ENCODE peak calls at places on chromosomes 3 and 15, in six cellular contexts. One of them, this sample, is unnamed.

GRCh38 chr15:31024979-31025378 is 33.6 kb upstream of the MTMR10 start:
- DNase-seq in pancreas: no peak
- DNase-seq in PC-9: no peak
- DNase-seq in psoas muscle: no peak
- DNase-seq in effector memory CD4-positive, alpha-beta T cell: no peak
- DNase-seq in foreskin fibroblast: peak
- DNase-seq in this sample: no peak

GRCh38 chr3:44685128-44685800 is 27.2 kb upstream of the ZNF502 start:
- DNase-seq in pancreas: peak
- DNase-seq in PC-9: peak
- DNase-seq in psoas muscle: peak
- DNase-seq in effector memory CD4-positive, alpha-beta T cell: no peak
- DNase-seq in foreskin fibroblast: peak
- DNase-seq in this sample: peak

GRCh38 chr3:126130081-126130855 is 46.3 kb upstream of the SLC41A3 start:
- DNase-seq in pancreas: no peak
- DNase-seq in PC-9: peak
- DNase-seq in psoas muscle: peak
- DNase-seq in effector memory CD4-positive, alpha-beta T cell: no peak
- DNase-seq in foreskin fibroblast: no peak
- DNase-seq in this sample: no peak

GRCh38 chr3:126344380-126345041 is 12.7 kb downstream of the KLF15 start:
- DNase-seq in pancreas: no peak
- DNase-seq in PC-9: no peak
- DNase-seq in psoas muscle: peak
- DNase-seq in effector memory CD4-positive, alpha-beta T cell: no peak
- DNase-seq in foreskin fibroblast: no peak
- DNase-seq in this sample: peak

GRCh38 chr3:133490468-133491351 is 82.8 kb upstream of the CDV3 start:
- DNase-seq in pancreas: no peak
- DNase-seq in PC-9: no peak
- DNase-seq in psoas muscle: no peak
- DNase-seq in effector memory CD4-positive, alpha-beta T cell: peak
- DNase-seq in foreskin fibroblast: no peak
- DNase-seq in this sample: peak

GRCh38 chr3:100697723-100698285 is 11.5 kb upstream of the TFG start:
- DNase-seq in pancreas: no peak
- DNase-seq in PC-9: no peak
- DNase-seq in psoas muscle: no peak
- DNase-seq in effector memory CD4-positive, alpha-beta T cell: no peak
- DNase-seq in foreskin fibroblast: no peak
- DNase-seq in this sample: no peak

GRCh38 chr15:78308422-78309021 is 9.1 kb upstream of the SKIC8 start:
- DNase-seq in pancreas: no peak
- DNase-seq in PC-9: peak
- DNase-seq in psoas muscle: peak
- DNase-seq in effector memory CD4-positive, alpha-beta T cell: peak
- DNase-seq in foreskin fibroblast: peak
- DNase-seq in this sample: peak

GRCh38 chr3:149273096-149273751 is 51.6 kb upstream of the CP start:
- DNase-seq in pancreas: peak
- DNase-seq in PC-9: peak
- DNase-seq in psoas muscle: no peak
- DNase-seq in effector memory CD4-positive, alpha-beta T cell: no peak
- DNase-seq in foreskin fibroblast: peak
- DNase-seq in this sample: no peak

GRCh38 chr15:51104512-51104911 is 9.8 kb upstream of the TNFAIP8L3 start:
- DNase-seq in pancreas: no peak
- DNase-seq in PC-9: no peak
- DNase-seq in psoas muscle: peak
- DNase-seq in effector memory CD4-positive, alpha-beta T cell: no peak
- DNase-seq in foreskin fibroblast: peak
- DNase-seq in this sample: no peak

GRCh38 chr3:156685198-156685597 is 10.8 kb downstream of the TIPARP start:
- DNase-seq in pancreas: no peak
- DNase-seq in PC-9: no peak
- DNase-seq in psoas muscle: no peak
- DNase-seq in effector memory CD4-positive, alpha-beta T cell: no peak
- DNase-seq in foreskin fibroblast: peak
- DNase-seq in this sample: no peak

GRCh38 chr15:25801586-25802284 is 61.4 kb downstream of the ATP10A start:
- DNase-seq in pancreas: no peak
- DNase-seq in PC-9: no peak
- DNase-seq in psoas muscle: no peak
- DNase-seq in effector memory CD4-positive, alpha-beta T cell: no peak
- DNase-seq in foreskin fibroblast: no peak
- DNase-seq in this sample: no peak

GRCh38 chr15:64665179-64665578 is 110.2 kb downstream of the RBPMS2 start:
- DNase-seq in pancreas: no peak
- DNase-seq in PC-9: no peak
- DNase-seq in psoas muscle: no peak
- DNase-seq in effector memory CD4-positive, alpha-beta T cell: no peak
- DNase-seq in foreskin fibroblast: no peak
- DNase-seq in this sample: no peak

GRCh38 chr15:61049003-61049402 is 180.1 kb downstream of the RORA start:
- DNase-seq in pancreas: no peak
- DNase-seq in PC-9: no peak
- DNase-seq in psoas muscle: no peak
- DNase-seq in effector memory CD4-positive, alpha-beta T cell: no peak
- DNase-seq in foreskin fibroblast: peak
- DNase-seq in this sample: no peak

GRCh38 chr3:52438104-52438376 is 6.9 kb downstream of the SEMA3G start:
- DNase-seq in pancreas: no peak
- DNase-seq in PC-9: no peak
- DNase-seq in psoas muscle: no peak
- DNase-seq in effector memory CD4-positive, alpha-beta T cell: no peak
- DNase-seq in foreskin fibroblast: no peak
- DNase-seq in this sample: no peak

GRCh38 chr15:80059786-80060489 is 462 bp downstream of the ZFAND6 start:
- DNase-seq in pancreas: peak
- DNase-seq in PC-9: peak
- DNase-seq in psoas muscle: no peak
- DNase-seq in effector memory CD4-positive, alpha-beta T cell: no peak
- DNase-seq in foreskin fibroblast: peak
- DNase-seq in this sample: no peak

GRCh38 chr15:41832875-41833274 is 5.0 kb downstream of the JMJD7 start:
- DNase-seq in pancreas: no peak
- DNase-seq in PC-9: peak
- DNase-seq in psoas muscle: no peak
- DNase-seq in effector memory CD4-positive, alpha-beta T cell: no peak
- DNase-seq in foreskin fibroblast: no peak
- DNase-seq in this sample: no peak

GRCh38 chr3:79367066-79367465 is 400.7 kb downstream of the ROBO1 start:
- DNase-seq in pancreas: no peak
- DNase-seq in PC-9: no peak
- DNase-seq in psoas muscle: no peak
- DNase-seq in effector memory CD4-positive, alpha-beta T cell: no peak
- DNase-seq in foreskin fibroblast: peak
- DNase-seq in this sample: no peak

GRCh38 chr15:95468820-95469219 is 861.7 kb upstream of the NR2F2 start:
- DNase-seq in pancreas: no peak
- DNase-seq in PC-9: no peak
- DNase-seq in psoas muscle: no peak
- DNase-seq in effector memory CD4-positive, alpha-beta T cell: no peak
- DNase-seq in foreskin fibroblast: no peak
- DNase-seq in this sample: no peak

GRCh38 chr3:194570184-194570583 is 63.0 kb downstream of the TMEM44 start:
- DNase-seq in pancreas: no peak
- DNase-seq in PC-9: no peak
- DNase-seq in psoas muscle: no peak
- DNase-seq in effector memory CD4-positive, alpha-beta T cell: no peak
- DNase-seq in foreskin fibroblast: no peak
- DNase-seq in this sample: no peak

GRCh38 chr3:117997201-117998049 is 1037.2 kb downstream of the IGSF11 start:
- DNase-seq in pancreas: peak
- DNase-seq in PC-9: peak
- DNase-seq in psoas muscle: peak
- DNase-seq in effector memory CD4-positive, alpha-beta T cell: no peak
- DNase-seq in foreskin fibroblast: peak
- DNase-seq in this sample: peak

GRCh38 chr3:48678056-48678455 is 7.7 kb downstream of the NCKIPSD start:
- DNase-seq in pancreas: no peak
- DNase-seq in PC-9: no peak
- DNase-seq in psoas muscle: no peak
- DNase-seq in effector memory CD4-positive, alpha-beta T cell: no peak
- DNase-seq in foreskin fibroblast: peak
- DNase-seq in this sample: no peak

DNA sequence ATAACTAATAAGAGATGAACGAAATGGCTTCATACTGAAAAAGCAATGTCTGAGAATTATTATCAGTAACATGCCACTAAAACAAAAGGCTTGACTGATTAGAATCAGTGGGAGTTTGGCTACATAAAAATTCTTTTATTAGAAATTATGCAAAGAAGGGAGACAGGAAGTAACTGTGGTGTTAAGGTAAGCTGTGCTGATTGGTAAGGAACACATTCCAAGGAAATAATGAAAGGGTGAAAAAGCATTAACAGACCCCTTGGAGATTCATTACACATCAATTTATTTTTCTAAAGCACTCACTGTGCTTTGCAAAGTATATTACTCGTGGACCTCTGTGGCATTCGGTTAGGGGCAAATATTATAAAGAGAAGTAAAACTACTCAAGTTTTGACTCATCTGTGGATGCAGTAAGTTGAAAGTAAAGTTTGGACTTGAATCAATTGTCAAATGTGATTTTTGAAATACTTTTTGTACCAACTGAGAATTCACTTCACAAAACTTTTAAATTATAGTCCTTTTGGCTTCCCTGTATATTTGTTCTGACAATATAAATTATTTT is 176.1 kb upstream of the ZPLD1 start:
- DNase-seq in pancreas: no peak
- DNase-seq in PC-9: no peak
- DNase-seq in psoas muscle: no peak
- DNase-seq in effector memory CD4-positive, alpha-beta T cell: no peak
- DNase-seq in foreskin fibroblast: no peak
- DNase-seq in this sample: no peak
- H3K4me3 ChIP-seq in pancreas: no peak
- H3K4me3 ChIP-seq in PC-9: no peak
- H3K4me3 ChIP-seq in psoas muscle: no peak
- H3K4me3 ChIP-seq in effector memory CD4-positive, alpha-beta T cell: no peak
- H3K4me3 ChIP-seq in foreskin fibroblast: no peak
- H3K4me3 ChIP-seq in this sample: no peak

DNA sequence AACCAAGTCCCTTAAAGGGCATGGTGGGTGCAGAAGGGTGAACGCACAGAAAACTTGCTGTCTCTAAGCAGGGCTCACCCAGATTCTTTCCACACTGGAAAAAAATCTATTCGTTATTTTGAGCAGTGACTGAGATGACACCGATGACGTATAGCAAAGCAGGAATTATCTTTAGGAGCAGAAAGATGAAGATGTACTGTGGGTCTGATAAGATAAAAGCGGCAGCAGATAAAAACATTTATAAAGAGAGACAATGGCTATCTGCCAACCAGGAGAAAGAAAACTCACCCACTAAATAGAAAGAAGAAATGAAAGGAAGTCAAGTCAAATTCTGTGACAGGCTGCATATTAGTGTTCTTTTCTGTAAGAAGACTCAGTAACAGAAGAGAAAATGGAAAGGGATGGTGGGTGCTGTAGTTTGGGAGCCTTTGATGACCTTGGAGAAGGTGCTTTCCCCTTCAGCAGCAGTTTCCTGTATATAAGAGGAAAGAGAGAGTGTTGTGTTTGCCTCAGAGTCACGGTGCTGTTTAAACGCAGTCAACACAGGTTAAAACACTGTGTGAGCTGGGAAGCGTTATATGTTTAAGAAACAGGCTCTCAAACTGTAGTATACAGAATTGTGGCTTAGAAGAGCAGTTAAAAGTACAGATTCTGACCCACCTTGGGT is 111.6 kb downstream of the AQP9 start:
- DNase-seq in pancreas: no peak
- DNase-seq in PC-9: no peak
- DNase-seq in psoas muscle: no peak
- DNase-seq in effector memory CD4-positive, alpha-beta T cell: no peak
- DNase-seq in foreskin fibroblast: no peak
- DNase-seq in this sample: no peak
- H3K4me3 ChIP-seq in pancreas: no peak
- H3K4me3 ChIP-seq in PC-9: no peak
- H3K4me3 ChIP-seq in psoas muscle: no peak
- H3K4me3 ChIP-seq in effector memory CD4-positive, alpha-beta T cell: peak
- H3K4me3 ChIP-seq in foreskin fibroblast: no peak
- H3K4me3 ChIP-seq in this sample: no peak

GRCh38 chr3:141767062-141767461 is 3.9 kb downstream of the GRK7 start:
- DNase-seq in pancreas: no peak
- DNase-seq in PC-9: no peak
- DNase-seq in psoas muscle: no peak
- DNase-seq in effector memory CD4-positive, alpha-beta T cell: no peak
- DNase-seq in foreskin fibroblast: no peak
- DNase-seq in this sample: no peak

GRCh38 chr3:141764946-141765345 is 1.7 kb downstream of the GRK7 start:
- DNase-seq in pancreas: no peak
- DNase-seq in PC-9: no peak
- DNase-seq in psoas muscle: no peak
- DNase-seq in effector memory CD4-positive, alpha-beta T cell: no peak
- DNase-seq in foreskin fibroblast: no peak
- DNase-seq in this sample: no peak

GRCh38 chr3:141764041-141764440 is 833 bp downstream of the GRK7 start:
- DNase-seq in pancreas: no peak
- DNase-seq in PC-9: no peak
- DNase-seq in psoas muscle: no peak
- DNase-seq in effector memory CD4-positive, alpha-beta T cell: no peak
- DNase-seq in foreskin fibroblast: no peak
- DNase-seq in this sample: no peak

GRCh38 chr3:141763088-141763750 is at the start of gene GRK7:
- DNase-seq in pancreas: no peak
- DNase-seq in PC-9: no peak
- DNase-seq in psoas muscle: no peak
- DNase-seq in effector memory CD4-positive, alpha-beta T cell: no peak
- DNase-seq in foreskin fibroblast: no peak
- DNase-seq in this sample: no peak
- H3K4me3 ChIP-seq in pancreas: no peak
- H3K4me3 ChIP-seq in PC-9: no peak
- H3K4me3 ChIP-seq in psoas muscle: no peak
- H3K4me3 ChIP-seq in effector memory CD4-positive, alpha-beta T cell: no peak
- H3K4me3 ChIP-seq in foreskin fibroblast: no peak
- H3K4me3 ChIP-seq in this sample: no peak

DNA sequence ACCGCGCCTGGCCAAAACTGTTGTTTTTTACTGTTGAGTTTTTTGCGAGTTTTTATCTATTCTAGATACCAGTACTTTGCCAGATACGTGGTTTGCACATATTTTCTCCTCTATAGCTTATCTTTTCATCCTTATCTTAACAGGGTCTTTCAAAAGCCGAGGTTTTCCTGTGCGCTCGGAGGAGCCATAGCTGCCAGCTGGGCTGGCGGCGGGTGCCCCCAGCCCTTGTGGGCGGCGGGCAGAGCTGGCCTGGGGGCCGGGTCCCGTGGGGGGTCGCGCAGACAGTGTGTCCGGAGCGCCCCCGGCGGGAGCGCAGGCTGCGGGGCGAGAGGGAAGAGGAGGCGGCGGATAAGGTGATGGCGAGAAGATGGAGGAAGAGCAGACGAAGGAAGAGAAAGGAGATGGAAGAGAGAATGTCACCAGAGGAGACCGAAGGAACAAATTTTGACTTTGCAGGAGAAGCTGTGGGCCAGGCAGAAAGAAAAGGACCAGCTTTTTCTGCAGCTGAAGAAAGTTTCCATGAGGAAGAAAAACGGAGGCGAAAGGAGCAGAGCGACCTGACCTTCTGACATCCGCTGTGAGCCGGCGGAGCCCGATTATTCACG is 11.0 kb upstream of the EIF4A2 start:
- DNase-seq in pancreas: no peak
- DNase-seq in PC-9: no peak
- DNase-seq in psoas muscle: no peak
- DNase-seq in effector memory CD4-positive, alpha-beta T cell: no peak
- DNase-seq in foreskin fibroblast: peak
- DNase-seq in this sample: no peak
- H3K4me3 ChIP-seq in pancreas: peak
- H3K4me3 ChIP-seq in PC-9: no peak
- H3K4me3 ChIP-seq in psoas muscle: peak
- H3K4me3 ChIP-seq in effector memory CD4-positive, alpha-beta T cell: peak
- H3K4me3 ChIP-seq in foreskin fibroblast: peak
- H3K4me3 ChIP-seq in this sample: peak